ENCODE peak calls at places on chromosome 14, in four cellular contexts. A is NAMALWA, I is hypothalamus, E is T-helper 1 cell. U is an unnamed sample.

GRCh38 chr14:30214014-30214413 is 286.4 kb upstream of the PRKD1 start:
- DNase-seq in A (no peak), I (no peak), E (no peak), U (no peak)

GRCh38 chr14:61426048-61426447 is 104.7 kb downstream of the PRKCH start:
- DNase-seq in A (no peak), I (no peak), E (no peak), U (no peak)

GRCh38 chr14:93033983-93034670 is 81.6 kb downstream of the ITPK1 start:
- DNase-seq in A (peak), I (no peak), E (no peak), U (no peak)

GRCh38 chr14:26383286-26383685 is 214.5 kb downstream of the NOVA1 start:
- DNase-seq in A (no peak), I (no peak), E (no peak), U (no peak)

GRCh38 chr14:93936245-93936644 is 9.1 kb downstream of the FAM181A start:
- DNase-seq in A (peak), I (no peak), E (no peak), U (no peak)

GRCh38 chr14:35333797-35334743 is 41.9 kb downstream of the PSMA6 start:
- DNase-seq in A (no peak), I (no peak), E (no peak), U (no peak)

GRCh38 chr14:101836131-101836530 is 74.6 kb downstream of the PPP2R5C start:
- DNase-seq in A (no peak), I (no peak), E (no peak), U (no peak)

GRCh38 chr14:95011449-95012020 is 145.8 kb downstream of the DICER1 start:
- DNase-seq in A (no peak), I (no peak), E (no peak), U (no peak)

GRCh38 chr14:49484180-49484579 is 102.0 kb downstream of the RPS29 start:
- DNase-seq in A (no peak), I (no peak), E (no peak), U (no peak)

GRCh38 chr14:73714656-73715081 is 485 bp upstream of the PNMA1 start:
- DNase-seq in A (no peak), I (no peak), E (no peak), U (no peak)

GRCh38 chr14:50954811-50955372 is 10.6 kb upstream of the PYGL start:
- DNase-seq in A (peak), I (no peak), E (no peak), U (no peak)

GRCh38 chr14:80959448-80960006 is 4.1 kb downstream of the TSHR start:
- DNase-seq in A (peak), I (no peak), E (peak), U (no peak)

GRCh38 chr14:94120667-94121335 is 8.6 kb downstream of the IFI27L2 start:
- DNase-seq in A (no peak), I (no peak), E (no peak), U (no peak)

GRCh38 chr14:92774563-92774962 is 19.5 kb upstream of the GOLGA5 start:
- DNase-seq in A (no peak), I (no peak), E (no peak), U (no peak)

GRCh38 chr14:77131871-77132486 is 9.6 kb downstream of the ZDHHC22 start:
- DNase-seq in A (no peak), I (no peak), E (no peak), U (no peak)

GRCh38 chr14:64069634-64070359 is 217.0 kb downstream of the SYNE2 start:
- DNase-seq in A (no peak), I (no peak), E (no peak), U (no peak)

GRCh38 chr14:68780358-68781160 is 12.3 kb downstream of the ZFP36L1 start:
- DNase-seq in A (no peak), I (no peak), E (no peak), U (no peak)

GRCh38 chr14:65169351-65169750 is 67.0 kb upstream of the MAX start:
- DNase-seq in A (peak), I (no peak), E (no peak), U (no peak)

GRCh38 chr14:105526781-105527380 is 498 bp downstream of the TMEM121 start:
- DNase-seq in A (no peak), I (no peak), E (no peak), U (no peak)

GRCh38 chr14:100783630-100784321 is 42.1 kb upstream of the MEG3 start:
- DNase-seq in A (no peak), I (no peak), E (no peak), U (no peak)

GRCh38 chr14:67187826-67188225 is 1.4 kb upstream of the GARIN2 start:
- DNase-seq in A (no peak), I (no peak), E (no peak), U (no peak)

U was measured in breast epithelium.